ENCODE peak calls at places on chromosomes 12 and 14, in six cellular contexts. U is H9, B is transverse colon, M is left lung, D is lung, S is DND-41. V is an unnamed sample. For H3K9me3, the result is how much of the 10 kb centered on the place peaks cover.

GRCh38 chr12:112979281-112979680 is 962 bp downstream of the OAS2 start:
- DNase-seq in U (no peak), B (peak), M (no peak), D (no peak), S (peak), V (no peak)

GRCh38 chr12:91577586-91578539 is 395.2 kb upstream of the DCN start:
- DNase-seq in U (no peak), B (no peak), M (no peak), D (no peak), S (no peak), V (no peak)

GRCh38 chr12:124030510-124030909 is 57.5 kb downstream of the ZNF664 start:
- DNase-seq in U (peak), B (no peak), M (no peak), D (no peak), S (no peak), V (no peak)

GRCh38 chr12:56169225-56169759 is 11.1 kb downstream of the MYL6 start:
- DNase-seq in U (no peak), B (no peak), M (no peak), D (no peak), S (no peak), V (no peak)

GRCh38 chr14:88323520-88324199 is 591 bp upstream of the KCNK10 start:
- DNase-seq in U (peak), B (no peak), M (no peak), D (no peak), S (no peak), V (no peak)

GRCh38 chr12:111758120-111758561 is 8.6 kb upstream of the ALDH2 start:
- DNase-seq in U (peak), B (no peak), M (no peak), D (peak), S (no peak), V (no peak)

GRCh38 chr12:63978519-63978918 is 134.0 kb downstream of the SRGAP1 start:
- DNase-seq in U (no peak), B (no peak), M (no peak), D (no peak), S (no peak), V (no peak)

GRCh38 chr14:72714094-72714493 is 179.8 kb downstream of the DPF3 start:
- DNase-seq in U (no peak), B (peak), M (no peak), D (no peak), S (peak), V (no peak)

GRCh38 chr14:104724981-104725771 is 1.1 kb downstream of the ADSS1 start:
- DNase-seq in U (peak), B (peak), M (no peak), D (no peak), S (no peak), V (no peak)

DNA sequence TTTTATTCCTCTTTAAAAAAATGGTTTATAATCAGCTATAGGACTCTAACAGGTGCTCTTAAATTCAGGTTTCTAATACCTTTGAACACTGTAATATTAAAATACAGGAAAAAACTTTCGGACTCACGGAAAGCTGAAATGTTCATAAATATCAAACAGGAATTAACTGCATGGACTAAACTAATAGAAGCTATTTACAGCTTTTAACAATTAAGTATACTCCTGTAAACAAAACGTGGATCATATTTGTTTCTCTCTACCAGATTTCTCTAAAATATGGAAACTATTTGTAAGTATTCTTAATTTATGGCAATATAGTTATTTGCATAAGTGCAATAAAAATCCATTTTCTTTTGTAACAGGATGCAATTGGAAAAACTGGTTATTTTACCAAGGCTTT is 108.9 kb upstream of the RESF1 start:
- DNase-seq in U (no peak), B (no peak), M (no peak), D (no peak), S (no peak), V (no peak)
- H3K9me3 ChIP-seq in U (under half), B (under half), M (under half), D (under half), S (half or more), V (under half)

GRCh38 chr14:48331421-48331820 is 656.0 kb upstream of the MDGA2 start:
- DNase-seq in U (no peak), B (no peak), M (no peak), D (no peak), S (no peak), V (no peak)
- H3K9me3 ChIP-seq in U (under half), B (under half), M (under half), D (under half), S (under half), V (under half)

GRCh38 chr14:101355284-101355683 is 206.0 kb upstream of the DIO3 start:
- DNase-seq in U (peak), B (no peak), M (peak), D (peak), S (no peak), V (no peak)
- H3K9me3 ChIP-seq in U (under half), B (under half), M (under half), D (under half), S (under half), V (under half)

DNA sequence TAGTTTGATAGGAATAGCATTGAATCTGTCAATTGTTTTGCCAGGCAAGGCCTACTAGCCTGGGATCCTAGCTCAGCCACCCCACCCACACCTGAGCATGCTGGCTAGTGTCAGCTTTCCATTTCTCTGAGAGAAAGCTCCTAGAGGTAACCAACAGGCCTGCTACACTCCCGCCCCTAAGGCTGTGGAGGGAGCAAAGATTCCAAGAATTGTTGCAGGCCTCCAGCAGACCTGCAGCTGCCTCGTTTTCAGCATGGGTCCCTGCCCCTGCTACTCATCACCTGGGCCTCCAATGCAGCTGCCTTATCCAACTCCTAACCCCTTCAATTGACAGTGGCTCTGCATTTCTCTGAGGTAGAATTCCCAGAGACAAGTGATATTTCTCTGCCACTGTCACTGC is 852.4 kb upstream of the MDGA2 start:
- DNase-seq in U (peak), B (no peak), M (no peak), D (no peak), S (no peak), V (no peak)
- H3K9me3 ChIP-seq in U (under half), B (under half), M (under half), D (under half), S (under half), V (under half)

GRCh38 chr12:45356822-45357546 is 141.1 kb downstream of the ANO6 start:
- DNase-seq in U (no peak), B (no peak), M (no peak), D (no peak), S (no peak), V (no peak)

GRCh38 chr12:45353944-45354343 is 138.0 kb downstream of the ANO6 start:
- DNase-seq in U (no peak), B (no peak), M (no peak), D (no peak), S (no peak), V (no peak)

GRCh38 chr12:45351921-45352670 is 136.2 kb downstream of the ANO6 start:
- DNase-seq in U (no peak), B (no peak), M (no peak), D (no peak), S (no peak), V (no peak)

GRCh38 chr12:45355750-45356149 is 139.9 kb downstream of the ANO6 start:
- DNase-seq in U (no peak), B (no peak), M (no peak), D (no peak), S (no peak), V (no peak)

DNA sequence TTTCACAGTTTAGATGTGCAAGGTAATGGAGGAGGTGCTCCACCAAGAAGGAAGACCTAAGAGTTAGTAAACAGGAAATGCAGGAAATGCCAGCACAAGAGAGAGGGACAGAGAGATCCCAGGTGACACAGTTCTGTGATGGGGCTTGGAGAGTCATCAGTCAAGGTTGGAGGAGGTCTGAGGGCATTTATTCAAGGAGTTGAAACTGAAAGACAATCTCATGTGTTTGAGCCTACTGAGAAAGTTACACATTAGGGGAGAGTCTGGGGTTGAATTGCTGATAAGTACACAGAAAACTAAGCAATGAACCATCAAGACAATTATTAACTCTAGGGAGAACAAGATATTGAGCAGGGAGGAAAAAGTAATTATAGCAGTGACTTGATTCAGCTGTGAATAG is 138.5 kb downstream of the ANO6 start:
- DNase-seq in U (no peak), B (no peak), M (no peak), D (no peak), S (no peak), V (no peak)
- H3K9me3 ChIP-seq in U (under half), B (under half), M (under half), D (under half), S (under half), V (under half)

DNA sequence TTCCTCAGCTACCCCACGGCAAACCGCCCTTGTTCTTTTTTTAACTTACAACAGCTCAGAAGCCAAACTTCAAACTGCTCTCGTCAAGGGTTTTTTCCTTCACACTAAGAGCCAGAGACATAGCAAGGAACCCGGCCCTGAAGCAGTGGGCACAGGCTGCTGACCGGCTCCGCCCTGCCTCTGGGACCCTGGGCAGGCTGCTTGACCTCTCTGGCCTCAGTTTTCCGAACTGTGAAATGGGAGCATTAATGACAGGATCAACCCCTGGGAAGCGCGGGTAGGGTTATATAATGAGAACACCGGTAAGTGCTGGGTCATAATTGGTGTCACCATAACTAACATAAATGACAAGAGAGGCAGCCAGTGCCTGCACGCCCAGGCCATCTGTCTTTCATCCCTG is 21.2 kb upstream of the FZD10 start:
- DNase-seq in U (no peak), B (no peak), M (no peak), D (no peak), S (no peak), V (no peak)
- H3K9me3 ChIP-seq in U (under half), B (under half), M (under half), D (under half), S (under half), V (under half)

GRCh38 chr12:133201888-133202287 is 20.6 kb downstream of the ZNF268 start:
- DNase-seq in U (no peak), B (no peak), M (no peak), D (no peak), S (no peak), V (no peak)
- H3K9me3 ChIP-seq in U (half or more), B (half or more), M (half or more), D (half or more), S (half or more), V (half or more)

GRCh38 chr12:133120385-133121191 is 9.5 kb downstream of the ZNF891 start:
- DNase-seq in U (no peak), B (no peak), M (no peak), D (no peak), S (no peak), V (no peak)
- H3K9me3 ChIP-seq in U (half or more), B (half or more), M (half or more), D (half or more), S (half or more), V (half or more)